ENCODE peak calls at places on chromosomes 1 and 21, in nine cellular contexts. One of them, this sample, is unnamed.
A peak's percentile ranks its signal among the peaks of the same experiment; 100 is the strongest.

GRCh38 chr1:169003864-169004516 is 102.5 kb upstream of the ATP1B1 start:
- DNase-seq in astrocyte of the spinal cord: no peak
- DNase-seq in HFFc6: peak; percentile 23
- DNase-seq in right lobe of liver: no peak
- DNase-seq in mammary epithelial cell: no peak
- DNase-seq in progenitor cell of endocrine pancreas: no peak
- DNase-seq in AG04450: no peak
- DNase-seq in IMR-90: no peak
- DNase-seq in heart right ventricle: peak; percentile 11
- DNase-seq in this sample: peak; percentile 41

GRCh38 chr1:115538579-115538978 is 103.2 kb upstream of the VANGL1 start:
- DNase-seq in astrocyte of the spinal cord: no peak
- DNase-seq in HFFc6: no peak
- DNase-seq in right lobe of liver: no peak
- DNase-seq in mammary epithelial cell: no peak
- DNase-seq in progenitor cell of endocrine pancreas: no peak
- DNase-seq in AG04450: no peak
- DNase-seq in IMR-90: no peak
- DNase-seq in heart right ventricle: no peak
- DNase-seq in this sample: no peak

GRCh38 chr1:162023547-162024501 is at the start of gene OLFML2B:
- DNase-seq in astrocyte of the spinal cord: peak; percentile 84
- DNase-seq in HFFc6: peak; percentile 88
- DNase-seq in right lobe of liver: peak; percentile 75
- DNase-seq in mammary epithelial cell: peak; percentile 78
- DNase-seq in progenitor cell of endocrine pancreas: peak; percentile 43
- DNase-seq in AG04450: peak; percentile 37
- DNase-seq in IMR-90: peak; percentile 76
- DNase-seq in heart right ventricle: peak; percentile 61
- DNase-seq in this sample: peak; percentile 71

GRCh38 chr1:181073638-181074037 is 14.9 kb upstream of the IER5 start:
- DNase-seq in astrocyte of the spinal cord: peak; percentile 49
- DNase-seq in HFFc6: peak; percentile 99
- DNase-seq in right lobe of liver: no peak
- DNase-seq in mammary epithelial cell: peak; percentile 87
- DNase-seq in progenitor cell of endocrine pancreas: no peak
- DNase-seq in AG04450: peak; percentile 74
- DNase-seq in IMR-90: peak; percentile 89
- DNase-seq in heart right ventricle: no peak
- DNase-seq in this sample: no peak

GRCh38 chr1:106836708-106837107 is 219.8 kb upstream of the PRMT6 start:
- DNase-seq in astrocyte of the spinal cord: no peak
- DNase-seq in HFFc6: no peak
- DNase-seq in right lobe of liver: no peak
- DNase-seq in mammary epithelial cell: no peak
- DNase-seq in progenitor cell of endocrine pancreas: no peak
- DNase-seq in AG04450: no peak
- DNase-seq in IMR-90: no peak
- DNase-seq in heart right ventricle: no peak
- DNase-seq in this sample: no peak

GRCh38 chr1:1307261-1307907 is 346 bp downstream of the ACAP3 start:
- DNase-seq in astrocyte of the spinal cord: no peak
- DNase-seq in HFFc6: no peak
- DNase-seq in right lobe of liver: peak; percentile 58
- DNase-seq in mammary epithelial cell: no peak
- DNase-seq in progenitor cell of endocrine pancreas: no peak
- DNase-seq in AG04450: no peak
- DNase-seq in IMR-90: no peak
- DNase-seq in heart right ventricle: peak; percentile 48
- DNase-seq in this sample: no peak

GRCh38 chr1:156336242-156336641 is 1.9 kb downstream of the CCT3 start:
- DNase-seq in astrocyte of the spinal cord: no peak
- DNase-seq in HFFc6: no peak
- DNase-seq in right lobe of liver: no peak
- DNase-seq in mammary epithelial cell: no peak
- DNase-seq in progenitor cell of endocrine pancreas: no peak
- DNase-seq in AG04450: no peak
- DNase-seq in IMR-90: no peak
- DNase-seq in heart right ventricle: no peak
- DNase-seq in this sample: no peak

GRCh38 chr1:156766288-156767100 is 841 bp upstream of the PRCC start:
- DNase-seq in astrocyte of the spinal cord: no peak
- DNase-seq in HFFc6: no peak
- DNase-seq in right lobe of liver: no peak
- DNase-seq in mammary epithelial cell: peak; percentile 17
- DNase-seq in progenitor cell of endocrine pancreas: no peak
- DNase-seq in AG04450: no peak
- DNase-seq in IMR-90: no peak
- DNase-seq in heart right ventricle: no peak
- DNase-seq in this sample: no peak

GRCh38 chr1:4689941-4690635 is 35.7 kb downstream of the AJAP1 start:
- DNase-seq in astrocyte of the spinal cord: no peak
- DNase-seq in HFFc6: no peak
- DNase-seq in right lobe of liver: no peak
- DNase-seq in mammary epithelial cell: no peak
- DNase-seq in progenitor cell of endocrine pancreas: no peak
- DNase-seq in AG04450: no peak
- DNase-seq in IMR-90: no peak
- DNase-seq in heart right ventricle: no peak
- DNase-seq in this sample: no peak

GRCh38 chr21:16072176-16072575 is 342.4 kb downstream of the USP25 start:
- DNase-seq in astrocyte of the spinal cord: no peak
- DNase-seq in HFFc6: no peak
- DNase-seq in right lobe of liver: no peak
- DNase-seq in mammary epithelial cell: no peak
- DNase-seq in progenitor cell of endocrine pancreas: no peak
- DNase-seq in AG04450: no peak
- DNase-seq in IMR-90: no peak
- DNase-seq in heart right ventricle: no peak
- DNase-seq in this sample: no peak

GRCh38 chr1:44045064-44045463 is 13.8 kb upstream of the SLC6A9 start:
- DNase-seq in astrocyte of the spinal cord: no peak
- DNase-seq in HFFc6: no peak
- DNase-seq in right lobe of liver: no peak
- DNase-seq in mammary epithelial cell: no peak
- DNase-seq in progenitor cell of endocrine pancreas: no peak
- DNase-seq in AG04450: no peak
- DNase-seq in IMR-90: no peak
- DNase-seq in heart right ventricle: no peak
- DNase-seq in this sample: no peak

GRCh38 chr1:234979316-234980223 is 149.1 kb downstream of the TOMM20 start:
- DNase-seq in astrocyte of the spinal cord: no peak
- DNase-seq in HFFc6: no peak
- DNase-seq in right lobe of liver: no peak
- DNase-seq in mammary epithelial cell: no peak
- DNase-seq in progenitor cell of endocrine pancreas: no peak
- DNase-seq in AG04450: no peak
- DNase-seq in IMR-90: no peak
- DNase-seq in heart right ventricle: no peak
- DNase-seq in this sample: no peak

GRCh38 chr1:30257322-30257721 is 466.1 kb downstream of the MATN1 start:
- DNase-seq in astrocyte of the spinal cord: no peak
- DNase-seq in HFFc6: no peak
- DNase-seq in right lobe of liver: no peak
- DNase-seq in mammary epithelial cell: no peak
- DNase-seq in progenitor cell of endocrine pancreas: no peak
- DNase-seq in AG04450: no peak
- DNase-seq in IMR-90: no peak
- DNase-seq in heart right ventricle: no peak
- DNase-seq in this sample: no peak

GRCh38 chr21:16502897-16503296 is 773.1 kb downstream of the USP25 start:
- DNase-seq in astrocyte of the spinal cord: no peak
- DNase-seq in HFFc6: no peak
- DNase-seq in right lobe of liver: no peak
- DNase-seq in mammary epithelial cell: no peak
- DNase-seq in progenitor cell of endocrine pancreas: no peak
- DNase-seq in AG04450: no peak
- DNase-seq in IMR-90: no peak
- DNase-seq in heart right ventricle: no peak
- DNase-seq in this sample: no peak

GRCh38 chr1:44012941-44013609 is 18.2 kb downstream of the SLC6A9 start:
- DNase-seq in astrocyte of the spinal cord: no peak
- DNase-seq in HFFc6: no peak
- DNase-seq in right lobe of liver: no peak
- DNase-seq in mammary epithelial cell: no peak
- DNase-seq in progenitor cell of endocrine pancreas: no peak
- DNase-seq in AG04450: no peak
- DNase-seq in IMR-90: no peak
- DNase-seq in heart right ventricle: no peak
- DNase-seq in this sample: no peak

GRCh38 chr1:115355069-115355468 is 17.0 kb upstream of the NGF start:
- DNase-seq in astrocyte of the spinal cord: no peak
- DNase-seq in HFFc6: no peak
- DNase-seq in right lobe of liver: no peak
- DNase-seq in mammary epithelial cell: no peak
- DNase-seq in progenitor cell of endocrine pancreas: no peak
- DNase-seq in AG04450: no peak
- DNase-seq in IMR-90: no peak
- DNase-seq in heart right ventricle: no peak
- DNase-seq in this sample: no peak

GRCh38 chr21:45574081-45574501 is 31.9 kb upstream of the SLC19A1 start:
- DNase-seq in astrocyte of the spinal cord: no peak
- DNase-seq in HFFc6: no peak
- DNase-seq in right lobe of liver: no peak
- DNase-seq in mammary epithelial cell: no peak
- DNase-seq in progenitor cell of endocrine pancreas: no peak
- DNase-seq in AG04450: no peak
- DNase-seq in IMR-90: no peak
- DNase-seq in heart right ventricle: no peak
- DNase-seq in this sample: no peak

GRCh38 chr1:65059930-65060538 is 88.0 kb upstream of the AK4 start:
- DNase-seq in astrocyte of the spinal cord: peak; percentile 57
- DNase-seq in HFFc6: peak; percentile 4
- DNase-seq in right lobe of liver: no peak
- DNase-seq in mammary epithelial cell: peak; percentile 25
- DNase-seq in progenitor cell of endocrine pancreas: no peak
- DNase-seq in AG04450: no peak
- DNase-seq in IMR-90: peak; percentile 61
- DNase-seq in heart right ventricle: no peak
- DNase-seq in this sample: no peak

GRCh38 chr1:201020647-201021332 is 2.7 kb downstream of the KIF21B start:
- DNase-seq in astrocyte of the spinal cord: no peak
- DNase-seq in HFFc6: no peak
- DNase-seq in right lobe of liver: no peak
- DNase-seq in mammary epithelial cell: no peak
- DNase-seq in progenitor cell of endocrine pancreas: no peak
- DNase-seq in AG04450: no peak
- DNase-seq in IMR-90: no peak
- DNase-seq in heart right ventricle: no peak
- DNase-seq in this sample: no peak
- TF ChIP-seq CTCF in astrocyte of the spinal cord: peak; percentile 39
- TF ChIP-seq CTCF in HFFc6: peak; percentile 43
- TF ChIP-seq CTCF in right lobe of liver: no peak
- TF ChIP-seq CTCF in mammary epithelial cell: peak; percentile 11
- TF ChIP-seq CTCF in progenitor cell of endocrine pancreas: peak; percentile 42
- TF ChIP-seq CTCF in AG04450: peak; percentile 41
- TF ChIP-seq CTCF in IMR-90: peak; percentile 9
- TF ChIP-seq CTCF in heart right ventricle: no peak
- TF ChIP-seq CTCF in this sample: peak; percentile 49

GRCh38 chr1:151905070-151905442 is 4.3 kb downstream of the THEM4 start:
- DNase-seq in astrocyte of the spinal cord: no peak
- DNase-seq in HFFc6: no peak
- DNase-seq in right lobe of liver: no peak
- DNase-seq in mammary epithelial cell: no peak
- DNase-seq in progenitor cell of endocrine pancreas: no peak
- DNase-seq in AG04450: no peak
- DNase-seq in IMR-90: no peak
- DNase-seq in heart right ventricle: no peak
- DNase-seq in this sample: no peak

GRCh38 chr1:151907363-151908139 is 1.8 kb downstream of the THEM4 start:
- DNase-seq in astrocyte of the spinal cord: no peak
- DNase-seq in HFFc6: no peak
- DNase-seq in right lobe of liver: no peak
- DNase-seq in mammary epithelial cell: no peak
- DNase-seq in progenitor cell of endocrine pancreas: no peak
- DNase-seq in AG04450: no peak
- DNase-seq in IMR-90: no peak
- DNase-seq in heart right ventricle: no peak
- DNase-seq in this sample: no peak

GRCh38 chr1:151912973-151913372 is 3.7 kb upstream of the THEM4 start:
- DNase-seq in astrocyte of the spinal cord: no peak
- DNase-seq in HFFc6: no peak
- DNase-seq in right lobe of liver: no peak
- DNase-seq in mammary epithelial cell: no peak
- DNase-seq in progenitor cell of endocrine pancreas: no peak
- DNase-seq in AG04450: no peak
- DNase-seq in IMR-90: no peak
- DNase-seq in heart right ventricle: no peak
- DNase-seq in this sample: no peak

GRCh38 chr1:151909167-151910149 is at the start of gene THEM4:
- DNase-seq in astrocyte of the spinal cord: peak; percentile 96
- DNase-seq in HFFc6: peak; percentile 94
- DNase-seq in right lobe of liver: peak; percentile 98
- DNase-seq in mammary epithelial cell: peak; percentile 96
- DNase-seq in progenitor cell of endocrine pancreas: peak; percentile 96
- DNase-seq in AG04450: peak; percentile 88
- DNase-seq in IMR-90: peak; percentile 96
- DNase-seq in heart right ventricle: peak; percentile 97
- DNase-seq in this sample: peak; percentile 49

GRCh38 chr1:151908228-151908691 is 1.1 kb downstream of the THEM4 start:
- DNase-seq in astrocyte of the spinal cord: no peak
- DNase-seq in HFFc6: peak; percentile 9
- DNase-seq in right lobe of liver: no peak
- DNase-seq in mammary epithelial cell: no peak
- DNase-seq in progenitor cell of endocrine pancreas: no peak
- DNase-seq in AG04450: no peak
- DNase-seq in IMR-90: peak; percentile 24
- DNase-seq in heart right ventricle: no peak
- DNase-seq in this sample: no peak
- TF ChIP-seq CTCF in astrocyte of the spinal cord: no peak
- TF ChIP-seq CTCF in HFFc6: peak; percentile 45
- TF ChIP-seq CTCF in right lobe of liver: no peak
- TF ChIP-seq CTCF in mammary epithelial cell: peak; percentile 27
- TF ChIP-seq CTCF in progenitor cell of endocrine pancreas: peak; percentile 7
- TF ChIP-seq CTCF in AG04450: peak; percentile 24
- TF ChIP-seq CTCF in IMR-90: peak; percentile 11
- TF ChIP-seq CTCF in heart right ventricle: no peak
- TF ChIP-seq CTCF in this sample: peak; percentile 54

GRCh38 chr1:203166192-203166940 is 9.3 kb downstream of the MYBPH start:
- DNase-seq in astrocyte of the spinal cord: no peak
- DNase-seq in HFFc6: no peak
- DNase-seq in right lobe of liver: peak; percentile 63
- DNase-seq in mammary epithelial cell: no peak
- DNase-seq in progenitor cell of endocrine pancreas: no peak
- DNase-seq in AG04450: no peak
- DNase-seq in IMR-90: no peak
- DNase-seq in heart right ventricle: no peak
- DNase-seq in this sample: no peak
- TF ChIP-seq CTCF in astrocyte of the spinal cord: no peak
- TF ChIP-seq CTCF in HFFc6: no peak
- TF ChIP-seq CTCF in right lobe of liver: peak; percentile 60
- TF ChIP-seq CTCF in mammary epithelial cell: no peak
- TF ChIP-seq CTCF in progenitor cell of endocrine pancreas: peak; percentile 28
- TF ChIP-seq CTCF in AG04450: peak; percentile 35
- TF ChIP-seq CTCF in IMR-90: no peak
- TF ChIP-seq CTCF in heart right ventricle: no peak
- TF ChIP-seq CTCF in this sample: peak; percentile 44

DNA sequence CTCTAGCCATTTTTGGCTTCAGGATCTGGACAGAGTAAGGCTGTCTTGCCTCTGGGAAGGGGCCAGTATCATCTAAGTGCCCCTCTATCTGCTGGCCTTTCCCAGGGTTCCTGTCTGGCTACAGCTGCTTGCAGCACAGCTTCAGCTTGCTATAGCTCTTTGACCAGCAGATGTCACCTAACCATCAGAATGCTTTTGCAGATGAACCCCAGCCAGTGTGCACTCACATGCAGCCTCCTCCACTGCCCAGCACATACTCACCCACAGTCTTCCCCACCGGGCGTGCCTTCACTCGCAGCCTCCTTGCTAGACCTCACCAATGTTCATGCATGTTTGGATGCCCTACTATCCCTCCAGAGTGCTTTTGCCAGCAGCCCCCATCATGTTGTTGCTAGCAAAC is 769.0 kb downstream of the BRINP3 start:
- DNase-seq in astrocyte of the spinal cord: no peak
- DNase-seq in HFFc6: no peak
- DNase-seq in right lobe of liver: no peak
- DNase-seq in mammary epithelial cell: peak; percentile 3
- DNase-seq in progenitor cell of endocrine pancreas: no peak
- DNase-seq in AG04450: no peak
- DNase-seq in IMR-90: peak; percentile 25
- DNase-seq in heart right ventricle: no peak
- DNase-seq in this sample: no peak
- TF ChIP-seq CTCF in astrocyte of the spinal cord: peak; percentile 27
- TF ChIP-seq CTCF in HFFc6: no peak
- TF ChIP-seq CTCF in right lobe of liver: no peak
- TF ChIP-seq CTCF in mammary epithelial cell: peak; percentile 15
- TF ChIP-seq CTCF in progenitor cell of endocrine pancreas: peak; percentile 29
- TF ChIP-seq CTCF in AG04450: peak; percentile 27
- TF ChIP-seq CTCF in IMR-90: no peak
- TF ChIP-seq CTCF in heart right ventricle: no peak
- TF ChIP-seq CTCF in this sample: peak; percentile 17

This sample was measured in epithelial cell of proximal tubule.